ENCODE peak calls at places on chromosomes 11 and 22, in nine cellular contexts. L is NCI-H226; G is cardiac fibroblast; Y is naive B cell; F is NCI-H1105 treated with DMSO at 0.1 percent for 48 hours; W is central memory CD4-positive, alpha-beta T cell; J is nephron progenitor cell; S is pulmonary artery endothelial cell; C is activated CD4-positive, CD25-positive, alpha-beta regulatory T cell. R is an unnamed sample.

GRCh38 chr11:70901951-70902521 is 350.3 kb downstream of the SHANK2 start:
- DNase-seq in L (no peak), G (no peak), Y (no peak), F (no peak), W (no peak), J (no peak), S (no peak), C (no peak), R (no peak)

GRCh38 chr11:88363566-88364169 is 26.1 kb upstream of the CTSC start:
- DNase-seq in L (peak; percentile 86), G (peak; percentile 68), Y (no peak), F (no peak), W (no peak), J (no peak), S (no peak), C (no peak), R (no peak)

GRCh38 chr11:134908583-134908982 is 496.5 kb upstream of the B3GAT1 start:
- DNase-seq in L (no peak), G (no peak), Y (no peak), F (no peak), W (no peak), J (no peak), S (no peak), C (no peak), R (no peak)

GRCh38 chr11:56740886-56741285 is 7.6 kb downstream of the OR9G4 start:
- DNase-seq in L (no peak), G (no peak), Y (no peak), F (no peak), W (no peak), J (no peak), S (no peak), C (no peak), R (no peak)

GRCh38 chr22:27576413-27576812 is 225.1 kb downstream of the MN1 start:
- DNase-seq in L (no peak), G (peak; percentile 15), Y (no peak), F (no peak), W (no peak), J (no peak), S (no peak), C (no peak), R (no peak)

GRCh38 chr11:57387284-57388030 is 3.0 kb downstream of the PRG2 start:
- DNase-seq in L (no peak), G (no peak), Y (no peak), F (no peak), W (no peak), J (no peak), S (peak; percentile 19), C (no peak), R (no peak)

GRCh38 chr11:15654397-15654915 is 539.7 kb downstream of the INSC start:
- DNase-seq in L (no peak), G (no peak), Y (no peak), F (no peak), W (no peak), J (no peak), S (no peak), C (no peak), R (no peak)

GRCh38 chr22:24011735-24012068 is 598 bp downstream of the CABIN1 start:
- DNase-seq in L (no peak), G (peak; percentile 5), Y (no peak), F (peak; percentile 45), W (no peak), J (no peak), S (no peak), C (no peak), R (no peak)

GRCh38 chr22:29524440-29525191 is 28.9 kb downstream of the THOC5 start:
- DNase-seq in L (peak; percentile 2), G (peak; percentile 37), Y (peak; percentile 38), F (peak; percentile 0), W (no peak), J (peak; percentile 18), S (no peak), C (no peak), R (peak; percentile 9)

GRCh38 chr22:48717076-48717810 is 1110.4 kb downstream of the BRD1 start:
- DNase-seq in L (no peak), G (no peak), Y (no peak), F (no peak), W (no peak), J (no peak), S (no peak), C (no peak), R (no peak)

GRCh38 chr11:27249208-27249509 is 113.9 kb downstream of the CCDC34 start:
- DNase-seq in L (no peak), G (no peak), Y (no peak), F (no peak), W (no peak), J (no peak), S (no peak), C (no peak), R (no peak)

GRCh38 chr11:65316311-65316978 is 1.8 kb downstream of the CDC42EP2 start:
- DNase-seq in L (peak; percentile 86), G (peak; percentile 98), Y (no peak), F (no peak), W (no peak), J (peak; percentile 25), S (no peak), C (no peak), R (no peak)

GRCh38 chr22:37199839-37200161 is 11.8 kb upstream of the C1QTNF6 start:
- DNase-seq in L (no peak), G (no peak), Y (no peak), F (no peak), W (no peak), J (no peak), S (no peak), C (no peak), R (no peak)

GRCh38 chr11:107770546-107770945 is 58.7 kb upstream of the SLN start:
- DNase-seq in L (no peak), G (peak; percentile 67), Y (no peak), F (no peak), W (no peak), J (no peak), S (no peak), C (no peak), R (no peak)

GRCh38 chr22:49396817-49397216 is 430.9 kb downstream of the BRD1 start:
- DNase-seq in L (no peak), G (no peak), Y (no peak), F (no peak), W (no peak), J (no peak), S (no peak), C (no peak), R (no peak)

GRCh38 chr11:24171869-24172268 is 325.0 kb upstream of the LUZP2 start:
- DNase-seq in L (no peak), G (no peak), Y (no peak), F (no peak), W (no peak), J (no peak), S (no peak), C (no peak), R (no peak)

GRCh38 chr11:67056640-67057409 is at the start of gene RHOD:
- DNase-seq in L (peak; percentile 54), G (no peak), Y (peak; percentile 45), F (no peak), W (peak; percentile 16), J (peak; percentile 78), S (no peak), C (no peak), R (no peak)

GRCh38 chr11:13638436-13638835 is 30.0 kb upstream of the FAR1 start:
- DNase-seq in L (no peak), G (no peak), Y (no peak), F (no peak), W (no peak), J (no peak), S (no peak), C (no peak), R (no peak)

GRCh38 chr11:16917941-16918340 is 96.3 kb downstream of the PLEKHA7 start:
- DNase-seq in L (peak; percentile 94), G (peak; percentile 25), Y (no peak), F (no peak), W (no peak), J (no peak), S (peak; percentile 20), C (no peak), R (no peak)

GRCh38 chr11:86234831-86235461 is 9.6 kb upstream of the EED start:
- DNase-seq in L (no peak), G (no peak), Y (no peak), F (no peak), W (no peak), J (no peak), S (no peak), C (no peak), R (no peak)

GRCh38 chr11:71164621-71165020 is 87.8 kb downstream of the SHANK2 start:
- DNase-seq in L (no peak), G (no peak), Y (no peak), F (no peak), W (no peak), J (no peak), S (no peak), C (no peak), R (no peak)

GRCh38 chr11:2752923-2753322 is 53.1 kb upstream of the KCNQ1OT1 start:
- DNase-seq in L (no peak), G (no peak), Y (no peak), F (no peak), W (no peak), J (no peak), S (no peak), C (no peak), R (no peak)

GRCh38 chr11:10692716-10693115 is 839 bp downstream of the IRAG1 start:
- DNase-seq in L (no peak), G (no peak), Y (no peak), F (no peak), W (no peak), J (no peak), S (no peak), C (no peak), R (no peak)